ENCODE peak calls at places on chromosomes 11 and 22, in nine cellular contexts. Y is upper lobe of right lung, E is left ventricle myocardium inferior, A is colonic mucosa, C is prostate gland, G is mammary epithelial cell, S is pancreas, D is right atrium auricular region, B is esophagus squamous epithelium. O is an unnamed sample. For H3K36me3, the result is how much of the 10 kb centered on the place peaks cover.

GRCh38 chr22:36258750-36259619 is 6.1 kb downstream of the APOL1 start:
- DNase-seq in C (no peak), S (no peak), A (no peak), D (no peak), E (peak), Y (no peak), B (no peak), G (no peak), O (no peak)

GRCh38 chr11:69943066-69943465 is 123.8 kb upstream of the FGF3 start:
- DNase-seq in Y (peak), S (no peak), C (no peak), B (no peak), D (no peak), G (peak), E (no peak), A (no peak), O (peak)

GRCh38 chr11:21814169-21814568 is 378.7 kb upstream of the ANO5 start:
- DNase-seq in C (no peak), B (no peak), S (peak), A (no peak), D (no peak), E (no peak), G (no peak), Y (no peak), O (peak)

GRCh38 chr22:47063071-47063509 is 300.6 kb downstream of the TBC1D22A start:
- DNase-seq in G (no peak), Y (peak), C (no peak), E (no peak), B (no peak), D (no peak), S (no peak), A (no peak), O (no peak)

GRCh38 chr22:23856721-23857605 is 712 bp upstream of the SLC2A11 start:
- DNase-seq in Y (peak), D (no peak), S (peak), G (peak), C (peak), B (no peak), A (peak), E (no peak), O (peak)

GRCh38 chr11:34395916-34396555 is 38.2 kb upstream of the ABTB2 start:
- DNase-seq in C (peak), B (no peak), D (no peak), S (no peak), A (no peak), G (peak), E (no peak), Y (no peak), O (no peak)

GRCh38 chr11:43736502-43737193 is 56.1 kb downstream of the HSD17B12 start:
- DNase-seq in D (no peak), A (no peak), S (no peak), G (peak), B (no peak), E (no peak), C (no peak), Y (no peak), O (no peak)

GRCh38 chr11:1674194-1674878 is 22.7 kb upstream of the KRTAP5-6 start:
- DNase-seq in A (no peak), D (no peak), Y (no peak), S (no peak), C (no peak), E (no peak), G (no peak), B (no peak), O (no peak)

GRCh38 chr11:28835790-28836189 is 727.6 kb downstream of the METTL15 start:
- DNase-seq in G (peak), Y (no peak), D (no peak), S (no peak), A (no peak), E (no peak), B (no peak), C (no peak), O (no peak)

GRCh38 chr11:126669416-126669815 is 313.9 kb downstream of the ST3GAL4 start:
- DNase-seq in E (no peak), D (no peak), Y (no peak), B (no peak), G (no peak), S (no peak), A (no peak), C (no peak), O (no peak)

GRCh38 chr22:27993201-27993635 is 74.2 kb upstream of the PITPNB start:
- DNase-seq in S (no peak), A (no peak), E (no peak), D (no peak), Y (peak), G (no peak), B (no peak), C (no peak), O (no peak)

GRCh38 chr11:78683774-78684173 is 109.1 kb upstream of the NARS2 start:
- DNase-seq in G (no peak), A (no peak), Y (no peak), E (no peak), C (no peak), B (no peak), D (no peak), S (no peak), O (no peak)

GRCh38 chr11:121274332-121274991 is 18.1 kb upstream of the SC5D start:
- DNase-seq in E (no peak), G (peak), C (no peak), D (no peak), Y (no peak), A (no peak), B (no peak), S (no peak), O (no peak)

GRCh38 chr22:39135092-39135896 is 17.2 kb downstream of the CBX7 start:
- DNase-seq in D (no peak), Y (no peak), E (peak), S (no peak), A (no peak), C (peak), G (peak), B (no peak), O (no peak)

GRCh38 chr11:124761301-124762021 is 629 bp downstream of the ESAM start:
- DNase-seq in B (no peak), D (no peak), A (no peak), C (no peak), G (no peak), Y (peak), E (peak), S (no peak), O (no peak)

GRCh38 chr11:80048513-80048912 is 607.7 kb upstream of the TENM4 start:
- DNase-seq in G (no peak), A (no peak), E (no peak), C (no peak), S (no peak), B (no peak), D (no peak), Y (no peak), O (no peak)

GRCh38 chr11:8356731-8357504 is 93.2 kb upstream of the LMO1 start:
- DNase-seq in A (no peak), B (no peak), E (no peak), S (no peak), Y (peak), G (no peak), D (no peak), C (no peak), O (peak)

GRCh38 chr11:7341551-7341950 is 89.8 kb downstream of the SYT9 start:
- DNase-seq in A (no peak), Y (no peak), C (no peak), B (no peak), D (no peak), S (no peak), E (no peak), G (no peak), O (no peak)

GRCh38 chr11:111310723-111311122 is 12.4 kb downstream of the POU2AF3 start:
- DNase-seq in A (no peak), C (no peak), B (no peak), D (no peak), G (peak), E (no peak), S (no peak), Y (no peak), O (no peak)

GRCh38 chr11:64764753-64765152 is 5.0 kb upstream of the PYGM start:
- DNase-seq in Y (peak), S (no peak), C (no peak), G (no peak), E (no peak), A (no peak), B (no peak), D (no peak), O (peak)

GRCh38 chr22:45210174-45210573 is 30.5 kb downstream of the KIAA0930 start:
- DNase-seq in S (no peak), A (no peak), D (no peak), B (no peak), G (no peak), Y (no peak), C (no peak), E (no peak), O (no peak)

GRCh38 chr11:104905271-104905670 is 7.0 kb upstream of the CASP12 start:
- DNase-seq in Y (no peak), S (no peak), B (no peak), D (no peak), C (no peak), A (no peak), G (no peak), E (no peak), O (no peak)

GRCh38 chr11:93392862-93393261 is 62.3 kb downstream of the DEUP1 start:
- DNase-seq in Y (no peak), A (no peak), C (no peak), G (no peak), B (no peak), E (no peak), D (no peak), S (no peak), O (no peak)
- TF ChIP-seq CTCF in Y (no peak), A (no peak), C (no peak), G (no peak), B (no peak), E (no peak), D (no peak), S (no peak), O (no peak)

GRCh38 chr22:41132555-41132954 is 40.2 kb downstream of the EP300 start:
- DNase-seq in G (no peak), B (no peak), D (no peak), Y (no peak), A (no peak), E (no peak), S (no peak), C (no peak), O (no peak)
- H3K36me3 ChIP-seq in G (under half), B (under half), D (half or more), Y (half or more), A (under half), E (half or more), S (under half), C (under half), O (half or more)

GRCh38 chr11:15148181-15148580 is 33.5 kb downstream of the INSC start:
- DNase-seq in E (no peak), B (no peak), A (no peak), D (no peak), C (no peak), Y (no peak), G (no peak), S (no peak), O (no peak)

GRCh38 chr11:15143855-15144254 is 29.1 kb downstream of the INSC start:
- DNase-seq in S (no peak), G (no peak), E (no peak), Y (no peak), D (no peak), C (no peak), B (no peak), A (no peak), O (no peak)

GRCh38 chr11:15145151-15145550 is 30.4 kb downstream of the INSC start:
- DNase-seq in B (no peak), C (no peak), S (no peak), Y (no peak), A (peak), G (no peak), E (no peak), D (no peak), O (no peak)

GRCh38 chr11:15145635-15146034 is 30.9 kb downstream of the INSC start:
- DNase-seq in S (no peak), C (no peak), D (no peak), G (no peak), A (peak), E (no peak), Y (no peak), B (no peak), O (no peak)

GRCh38 chr11:15146271-15147003 is 31.7 kb downstream of the INSC start:
- DNase-seq in A (no peak), S (no peak), G (peak), B (no peak), Y (no peak), C (no peak), E (no peak), D (no peak), O (no peak)
- TF ChIP-seq CTCF in A (no peak), S (no peak), G (no peak), B (no peak), Y (no peak), C (no peak), E (no peak), D (no peak), O (no peak)

DNA sequence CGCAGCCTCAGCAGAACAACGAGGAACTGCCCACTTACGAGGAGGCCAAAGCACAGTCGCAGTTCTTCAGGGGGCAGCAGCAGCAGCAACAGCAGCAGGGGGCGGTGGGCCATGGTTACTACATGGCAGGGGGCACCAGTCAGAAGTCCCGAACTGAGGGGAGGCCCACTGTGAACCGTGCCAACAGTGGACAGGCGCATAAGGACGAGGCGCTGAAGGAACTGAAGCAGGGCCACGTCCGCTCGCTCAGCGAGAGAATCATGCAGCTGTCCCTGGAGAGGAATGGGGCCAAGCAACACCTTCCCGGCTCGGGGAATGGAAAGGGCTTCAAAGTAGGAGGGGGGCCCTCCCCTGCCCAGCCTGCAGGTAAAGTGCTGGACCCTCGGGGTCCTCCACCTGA is 31.6 kb downstream of the AMOTL1 start:
- DNase-seq in B (no peak), D (no peak), G (no peak), S (no peak), E (no peak), C (no peak), A (no peak), Y (no peak), O (no peak)
- H3K36me3 ChIP-seq in B (under half), D (under half), G (under half), S (under half), E (under half), C (under half), A (under half), Y (under half), O (under half)

DNA sequence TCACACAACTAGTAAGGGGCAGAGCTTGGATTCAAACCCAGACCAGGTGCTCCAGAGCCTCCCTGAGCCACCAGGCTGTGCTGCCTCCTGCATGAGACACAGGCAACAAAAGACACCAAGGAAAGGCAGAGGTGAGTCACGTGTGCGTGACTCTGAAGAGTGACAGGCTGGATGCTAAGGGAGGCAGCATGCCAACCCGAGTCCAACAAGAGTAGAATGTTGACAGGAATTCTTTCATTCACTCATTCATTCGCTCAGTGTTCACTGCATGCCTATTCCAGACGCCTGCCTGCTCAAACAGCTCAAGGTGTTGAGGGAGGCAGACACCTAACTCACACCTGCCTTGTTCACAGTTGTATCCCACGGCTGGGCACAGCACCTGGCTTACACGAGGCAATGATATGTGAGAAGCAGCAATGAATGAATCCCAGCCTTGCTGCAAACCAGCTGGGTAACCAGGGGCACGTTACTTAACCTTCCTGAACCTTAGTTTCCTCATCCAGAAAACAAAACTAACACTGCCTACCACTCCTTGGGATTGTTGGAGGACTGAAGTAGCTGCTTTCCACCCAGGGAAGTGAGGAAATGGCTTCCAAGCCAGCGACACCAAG is 73.8 kb upstream of the ARFGAP3 start:
- DNase-seq in S (peak), B (no peak), E (peak), G (peak), Y (peak), A (no peak), C (no peak), D (peak), O (peak)
- TF ChIP-seq CTCF in S (no peak), B (no peak), E (peak), G (peak), Y (no peak), A (no peak), C (no peak), D (no peak), O (peak)